ENCODE peak calls at places on chromosomes 13 and 19, in seven cellular contexts. O is GM12891, D is DMS79, M is ELR, L is cardiac fibroblast, J is T follicular helper cell, R is T-helper 9 cell. X is an unnamed sample.

GRCh38 chr13:49890376-49890775 is 45.8 kb downstream of the SPRYD7 start:
- DNase-seq in O (no peak), D (no peak), M (no peak), L (no peak), J (no peak), R (no peak), X (no peak)

GRCh38 chr19:49004964-49005614 is 11.4 kb downstream of the RUVBL2 start:
- DNase-seq in O (no peak), D (no peak), M (no peak), L (no peak), J (no peak), R (no peak), X (no peak)

GRCh38 chr19:47022541-47023447 is 3.2 kb downstream of the NPAS1 start:
- DNase-seq in O (no peak), D (no peak), M (no peak), L (no peak), J (no peak), R (no peak), X (no peak)

GRCh38 chr19:11064831-11065303 is 24.4 kb upstream of the LDLR start:
- DNase-seq in O (no peak), D (no peak), M (no peak), L (peak; percentile 43), J (no peak), R (no peak), X (no peak)

GRCh38 chr19:44891016-44891882 is at the start of gene TOMM40:
- DNase-seq in O (no peak), D (peak; percentile 100), M (no peak), L (no peak), J (peak; percentile 100), R (peak; percentile 99), X (no peak)

GRCh38 chr13:92677571-92677970 is 549.0 kb upstream of the GPC6 start:
- DNase-seq in O (no peak), D (no peak), M (no peak), L (no peak), J (no peak), R (no peak), X (no peak)

GRCh38 chr13:25630327-25630726 is 258.6 kb downstream of the ATP8A2 start:
- DNase-seq in O (no peak), D (peak; percentile 84), M (no peak), L (no peak), J (no peak), R (no peak), X (no peak)

GRCh38 chr13:26983533-26984315 is 187.9 kb downstream of the USP12 start:
- DNase-seq in O (no peak), D (no peak), M (peak; percentile 67), L (peak; percentile 26), J (no peak), R (no peak), X (no peak)

GRCh38 chr13:76339649-76340048 is 546.6 kb downstream of the KCTD12 start:
- DNase-seq in O (no peak), D (no peak), M (no peak), L (no peak), J (no peak), R (no peak), X (no peak)

GRCh38 chr13:49472186-49472585 is 23.6 kb upstream of the PHF11 start:
- DNase-seq in O (no peak), D (no peak), M (no peak), L (peak; percentile 30), J (no peak), R (no peak), X (no peak)

GRCh38 chr19:5439452-5439851 is 15.8 kb upstream of the ZNRF4 start:
- DNase-seq in O (no peak), D (no peak), M (no peak), L (no peak), J (no peak), R (no peak), X (no peak)

GRCh38 chr13:104389722-104390121 is 1323.5 kb upstream of the SLC10A2 start:
- DNase-seq in O (no peak), D (no peak), M (no peak), L (peak; percentile 47), J (no peak), R (no peak), X (no peak)

GRCh38 chr19:13844130-13844631 is 32.8 kb upstream of the NANOS3 start:
- DNase-seq in O (no peak), D (no peak), M (no peak), L (no peak), J (no peak), R (no peak), X (no peak)

GRCh38 chr13:101058841-101059240 is 357.5 kb downstream of the NALCN start:
- DNase-seq in O (no peak), D (no peak), M (no peak), L (no peak), J (no peak), R (no peak), X (no peak)

GRCh38 chr13:30739646-30740642 is 4.6 kb downstream of the ALOX5AP start:
- DNase-seq in O (no peak), D (no peak), M (peak; percentile 88), L (peak; percentile 76), J (peak; percentile 14), R (peak; percentile 26), X (peak; percentile 41)

GRCh38 chr19:342801-343421 is 1.7 kb downstream of the MIER2 start:
- DNase-seq in O (no peak), D (no peak), M (peak; percentile 95), L (peak; percentile 84), J (no peak), R (no peak), X (no peak)

GRCh38 chr13:27964741-27965323 is 4.3 kb downstream of the CDX2 start:
- DNase-seq in O (no peak), D (no peak), M (no peak), L (no peak), J (no peak), R (no peak), X (no peak)

GRCh38 chr19:37087110-37087509 is 8.9 kb downstream of the ZNF420 start:
- DNase-seq in O (no peak), D (no peak), M (no peak), L (no peak), J (no peak), R (no peak), X (no peak)

GRCh38 chr13:110300090-110300815 is 6.7 kb downstream of the COL4A1 start:
- DNase-seq in O (no peak), D (no peak), M (no peak), L (no peak), J (no peak), R (no peak), X (no peak)

GRCh38 chr19:2543463-2544442 is 67.8 kb downstream of the GADD45B start:
- DNase-seq in O (peak; percentile 68), D (peak; percentile 33), M (peak; percentile 99), L (peak; percentile 99), J (peak; percentile 30), R (peak; percentile 52), X (peak; percentile 50)

GRCh38 chr13:77448689-77449088 is 86.8 kb upstream of the SCEL start:
- DNase-seq in O (no peak), D (no peak), M (no peak), L (no peak), J (no peak), R (no peak), X (no peak)

GRCh38 chr13:84609716-84610115 is 727.4 kb upstream of the SLITRK1 start:
- DNase-seq in O (no peak), D (no peak), M (peak; percentile 87), L (no peak), J (no peak), R (no peak), X (no peak)

GRCh38 chr19:800360-801029 is 3.2 kb downstream of the PTBP1 start:
- DNase-seq in O (no peak), D (peak; percentile 8), M (no peak), L (peak; percentile 65), J (no peak), R (no peak), X (no peak)

GRCh38 chr19:11152318-11153062 is 3.1 kb downstream of the SPC24 start:
- DNase-seq in O (no peak), D (no peak), M (peak; percentile 40), L (peak; percentile 95), J (no peak), R (no peak), X (no peak)

X was measured in effector CD4-positive, alpha-beta T cell.